ENCODE peak calls at places on chromosomes 2 and 18, in six cellular contexts. X, O, P, G, S and C are unnamed samples.

GRCh38 chr2:106882658-106883057 is 3.3 kb downstream of the ST6GAL2 start:
- DNase-seq in X (no peak), G (no peak), S (no peak), P (peak; percentile 62), O (no peak), C (no peak)

GRCh38 chr2:186456941-186457340 is 29.1 kb upstream of the ZC3H15 start:
- DNase-seq in G (no peak), O (no peak), S (no peak), X (no peak), P (no peak), C (no peak)

GRCh38 chr2:120419073-120419472 is 73.1 kb downstream of the INHBB start:
- DNase-seq in X (no peak), G (peak; percentile 0), S (peak; percentile 61), P (peak; percentile 82), O (no peak), C (no peak)

GRCh38 chr2:137178955-137179377 is 413.6 kb downstream of the THSD7B start:
- DNase-seq in P (no peak), X (no peak), O (no peak), S (no peak), G (no peak), C (peak; percentile 3)

GRCh38 chr2:200221055-200221692 is 85.3 kb upstream of the SPATS2L start:
- DNase-seq in O (no peak), S (no peak), X (no peak), P (no peak), G (no peak), C (no peak)

GRCh38 chr2:216283038-216283900 is 89.0 kb downstream of the MARCHF4 start:
- DNase-seq in G (peak; percentile 81), X (peak; percentile 23), P (no peak), O (no peak), S (no peak), C (peak; percentile 31)

GRCh38 chr2:238459081-238459629 is 32.4 kb downstream of the ASB1 start:
- DNase-seq in S (no peak), O (no peak), P (no peak), X (no peak), G (no peak), C (no peak)

GRCh38 chr2:152336103-152336853 is 1.3 kb downstream of the FMNL2 start:
- DNase-seq in G (peak; percentile 73), P (peak; percentile 91), X (no peak), S (peak; percentile 41), O (no peak), C (peak; percentile 61)

GRCh38 chr2:207711750-207712487 is 479 bp downstream of the CCNYL1 start:
- DNase-seq in O (peak; percentile 48), G (peak; percentile 76), S (peak; percentile 41), X (peak; percentile 28), P (peak; percentile 91), C (peak; percentile 60)

GRCh38 chr2:112958428-112959108 is 19.2 kb upstream of the IL36G start:
- DNase-seq in S (peak; percentile 16), O (no peak), P (no peak), X (no peak), G (peak; percentile 46), C (peak; percentile 66)

GRCh38 chr2:229104863-229105468 is 166.1 kb downstream of the PID1 start:
- DNase-seq in P (no peak), X (no peak), S (no peak), G (no peak), O (no peak), C (no peak)

GRCh38 chr18:42559292-42559691 is 556.2 kb downstream of the RIT2 start:
- DNase-seq in G (no peak), X (no peak), S (no peak), O (no peak), P (no peak), C (no peak)

GRCh38 chr2:235658371-235659174 is 164.7 kb downstream of the AGAP1 start:
- DNase-seq in S (no peak), P (no peak), O (no peak), G (peak; percentile 89), X (no peak), C (no peak)

GRCh38 chr2:226447896-226448295 is 351.7 kb downstream of the IRS1 start:
- DNase-seq in P (no peak), O (no peak), X (no peak), S (no peak), G (no peak), C (no peak)

GRCh38 chr2:36438454-36438977 is 82.9 kb downstream of the CRIM1 start:
- DNase-seq in S (no peak), G (no peak), P (no peak), X (no peak), O (no peak), C (no peak)

GRCh38 chr2:33104052-33104623 is 157.4 kb downstream of the LTBP1 start:
- DNase-seq in G (no peak), O (no peak), X (no peak), P (no peak), S (no peak), C (no peak)

GRCh38 chr2:233331536-233331935 is 22.8 kb upstream of the DGKD start:
- DNase-seq in X (peak; percentile 46), O (no peak), G (no peak), S (peak; percentile 24), P (peak; percentile 87), C (peak; percentile 62)

GRCh38 chr2:239502430-239503221 is 101.8 kb upstream of the HDAC4 start:
- DNase-seq in G (no peak), P (no peak), X (no peak), O (no peak), S (no peak), C (no peak)

GRCh38 chr2:84847326-84848050 is 33.4 kb downstream of the TRABD2A start:
- DNase-seq in P (no peak), O (no peak), G (no peak), X (no peak), S (no peak), C (no peak)